ENCODE peak calls at places on chromosomes 13 and 19, in nine cellular contexts. T is aorta, V is fibroblast of lung, L is GM23338, Y is hepatocyte, A is IMR-90, Q is K562, J is fibroblast of pulmonary artery, W is cardiac muscle cell. G is an unnamed sample.
A peak's percentile ranks its signal among the peaks of the same experiment; 100 is the strongest.

GRCh38 chr19:3369337-3370213 is 3.2 kb downstream of the NFIC start:
- DNase-seq in T (peak; percentile 91), V (peak; percentile 73), L (peak; percentile 59), Y (peak; percentile 76), A (peak; percentile 63), Q (peak; percentile 61), J (peak; percentile 44), W (no peak), G (peak; percentile 74)

GRCh38 chr19:44800461-44800860 is 8.4 kb upstream of the BCAM start:
- DNase-seq in T (peak; percentile 96), V (peak; percentile 70), L (peak; percentile 96), Y (peak; percentile 92), A (peak; percentile 61), Q (peak; percentile 87), J (peak; percentile 80), W (peak; percentile 91), G (peak; percentile 91)

GRCh38 chr19:31761281-31761913 is 412.2 kb upstream of the TSHZ3 start:
- DNase-seq in T (no peak), V (no peak), L (peak; percentile 32), Y (no peak), A (no peak), Q (no peak), J (no peak), W (no peak), G (no peak)

GRCh38 chr19:3116621-3117020 is 19.2 kb upstream of the GNA15 start:
- DNase-seq in T (no peak), V (no peak), L (no peak), Y (no peak), A (no peak), Q (no peak), J (no peak), W (no peak), G (no peak)

GRCh38 chr19:15108145-15108844 is 1.1 kb downstream of the SYDE1 start:
- DNase-seq in T (peak; percentile 50), V (no peak), L (peak; percentile 55), Y (no peak), A (no peak), Q (no peak), J (no peak), W (no peak), G (no peak)

GRCh38 chr19:12647490-12648071 is 19.0 kb downstream of the MAN2B1 start:
- DNase-seq in T (peak; percentile 91), V (peak; percentile 19), L (peak; percentile 88), Y (peak; percentile 66), A (no peak), Q (peak; percentile 78), J (peak; percentile 46), W (no peak), G (peak; percentile 79)

GRCh38 chr19:15532779-15533521 is 24.6 kb downstream of the CYP4F22 start:
- DNase-seq in T (no peak), V (no peak), L (no peak), Y (no peak), A (no peak), Q (no peak), J (peak; percentile 8), W (no peak), G (no peak)

GRCh38 chr19:2728783-2729387 is 7.7 kb upstream of the DIRAS1 start:
- DNase-seq in T (no peak), V (no peak), L (no peak), Y (no peak), A (no peak), Q (no peak), J (no peak), W (no peak), G (no peak)

GRCh38 chr13:77143325-77143907 is 116.5 kb upstream of the FBXL3 start:
- DNase-seq in T (no peak), V (peak; percentile 33), L (no peak), Y (peak; percentile 35), A (peak; percentile 52), Q (no peak), J (peak; percentile 72), W (no peak), G (no peak)

GRCh38 chr13:87208636-87209035 is 462.5 kb upstream of the SLITRK5 start:
- DNase-seq in T (no peak), V (no peak), L (no peak), Y (no peak), A (no peak), Q (no peak), J (no peak), W (no peak), G (no peak)

GRCh38 chr19:33227242-33227650 is 1.6 kb upstream of the SLC7A10 start:
- DNase-seq in T (no peak), V (peak; percentile 63), L (peak; percentile 76), Y (no peak), A (peak; percentile 6), Q (no peak), J (peak; percentile 34), W (no peak), G (peak; percentile 67)

GRCh38 chr19:55552206-55552605 is 6.9 kb upstream of the SBK3 start:
- DNase-seq in T (no peak), V (no peak), L (no peak), Y (no peak), A (no peak), Q (no peak), J (no peak), W (no peak), G (no peak)

GRCh38 chr19:13963603-13964105 is 11.3 kb downstream of the DCAF15 start:
- DNase-seq in T (peak; percentile 71), V (no peak), L (peak; percentile 82), Y (peak; percentile 2), A (no peak), Q (no peak), J (no peak), W (no peak), G (no peak)

GRCh38 chr13:110501188-110501587 is 60.3 kb downstream of the RAB20 start:
- DNase-seq in T (no peak), V (no peak), L (no peak), Y (no peak), A (no peak), Q (no peak), J (no peak), W (no peak), G (no peak)

GRCh38 chr19:45598267-45599011 is 3.6 kb downstream of the GPR4 start:
- DNase-seq in T (no peak), V (no peak), L (no peak), Y (no peak), A (no peak), Q (no peak), J (peak; percentile 57), W (no peak), G (no peak)

GRCh38 chr19:38247734-38248268 is 8.4 kb downstream of the PPP1R14A start:
- DNase-seq in T (no peak), V (no peak), L (no peak), Y (no peak), A (no peak), Q (no peak), J (peak; percentile 92), W (no peak), G (no peak)

GRCh38 chr13:57982782-57983181 is 351.2 kb downstream of the PCDH17 start:
- DNase-seq in T (no peak), V (no peak), L (no peak), Y (no peak), A (no peak), Q (no peak), J (no peak), W (no peak), G (no peak)

GRCh38 chr13:113001251-113002140 is 32.5 kb downstream of the MCF2L start:
- DNase-seq in T (no peak), V (peak; percentile 6), L (peak; percentile 36), Y (peak; percentile 83), A (peak; percentile 3), Q (no peak), J (peak; percentile 8), W (peak; percentile 91), G (peak; percentile 74)
- H3K4me3 ChIP-seq in T (peak overlapping the region; percentile 8), V (no peak overlapping the region), L (no peak overlapping the region), Y (peak overlapping the region; percentile 21), A (no peak overlapping the region), Q (no peak overlapping the region), J (no peak overlapping the region), W (no peak overlapping the region), G (peak overlapping the region; percentile 44)

GRCh38 chr19:29655648-29656335 is 9.5 kb upstream of the PLEKHF1 start:
- DNase-seq in T (no peak), V (no peak), L (no peak), Y (no peak), A (no peak), Q (no peak), J (no peak), W (no peak), G (no peak)
- H3K4me3 ChIP-seq in T (no peak overlapping the region), V (no peak overlapping the region), L (no peak overlapping the region), Y (no peak overlapping the region), A (no peak overlapping the region), Q (no peak overlapping the region), J (no peak overlapping the region), W (no peak overlapping the region), G (no peak overlapping the region)

GRCh38 chr19:36245210-36246005 is 30.5 kb downstream of the ZNF146 start:
- DNase-seq in T (no peak), V (peak; percentile 28), L (peak; percentile 97), Y (no peak), A (no peak), Q (no peak), J (no peak), W (no peak), G (no peak)
- H3K4me3 ChIP-seq in T (no peak overlapping the region), V (peak overlapping the region; percentile 43), L (peak overlapping the region; percentile 49), Y (no peak overlapping the region), A (peak overlapping the region; percentile 38), Q (no peak overlapping the region), J (peak overlapping the region; percentile 25), W (no peak overlapping the region), G (peak overlapping the region; percentile 44)

GRCh38 chr19:57103573-57104277 is 16.1 kb upstream of the USP29 start:
- DNase-seq in T (no peak), V (peak; percentile 65), L (peak; percentile 83), Y (peak; percentile 15), A (peak; percentile 47), Q (peak; percentile 63), J (peak; percentile 75), W (peak; percentile 19), G (no peak)

GRCh38 chr19:57111329-57111644 is 8.5 kb upstream of the USP29 start:
- DNase-seq in T (no peak), V (no peak), L (no peak), Y (no peak), A (no peak), Q (no peak), J (no peak), W (no peak), G (no peak)

GRCh38 chr19:57110592-57111328 is 9.0 kb upstream of the USP29 start:
- DNase-seq in T (no peak), V (no peak), L (peak; percentile 6), Y (no peak), A (no peak), Q (no peak), J (no peak), W (no peak), G (no peak)

GRCh38 chr19:57105976-57106610 is 13.7 kb upstream of the USP29 start:
- DNase-seq in T (no peak), V (no peak), L (peak; percentile 21), Y (no peak), A (no peak), Q (no peak), J (no peak), W (no peak), G (no peak)

DNA sequence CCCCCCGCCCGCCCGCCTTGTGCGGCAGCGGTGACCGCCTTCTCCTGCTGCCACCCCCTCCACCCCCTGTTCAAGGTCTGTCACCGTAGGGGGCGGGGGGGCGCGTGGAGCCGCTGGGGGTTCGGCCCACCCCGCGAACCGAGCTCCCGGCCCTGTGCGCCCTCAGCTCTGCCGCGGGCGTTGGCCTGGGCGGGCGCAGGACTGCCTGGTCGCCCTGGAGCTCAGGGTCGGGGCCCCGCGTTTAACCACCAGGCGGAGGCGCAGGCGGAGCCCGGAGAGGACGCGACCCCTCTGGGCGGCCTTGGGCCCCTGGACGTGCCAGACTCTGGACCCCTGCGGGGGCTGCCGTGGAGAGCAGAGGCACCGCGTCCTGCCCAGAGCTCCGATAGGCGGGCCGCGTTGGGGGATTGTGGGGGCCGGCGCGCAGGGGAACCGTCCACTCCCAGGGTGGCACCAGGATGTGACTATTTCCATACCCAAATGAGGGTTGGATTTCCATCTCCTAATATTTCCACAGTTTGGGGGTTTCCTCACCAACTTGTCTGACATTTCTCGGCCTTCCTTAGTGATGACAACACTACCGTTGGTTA is 13.0 kb upstream of the USP29 start:
- DNase-seq in T (no peak), V (no peak), L (peak; percentile 33), Y (no peak), A (no peak), Q (no peak), J (no peak), W (no peak), G (no peak)
- H3K4me3 ChIP-seq in T (no peak overlapping the region), V (no peak overlapping the region), L (peak overlapping the region; percentile 44), Y (no peak overlapping the region), A (no peak overlapping the region), Q (no peak overlapping the region), J (no peak overlapping the region), W (no peak overlapping the region), G (peak overlapping the region; percentile 6)

G was measured in lower lobe of right lung.